ENCODE peak calls at places on chromosomes 13 and 19, in four cellular contexts. K is sigmoid colon, T is Panc1, U is GM12878. J is an unnamed sample.

GRCh38 chr19:48934837-48935236 is 1.3 kb downstream of the DHDH start:
- DNase-seq in K (no peak), U (no peak), T (no peak), J (no peak)

GRCh38 chr19:48835734-48836088 is 580 bp downstream of the HSD17B14 start:
- DNase-seq in U (peak; percentile 82), T (peak; percentile 78), K (peak; percentile 98), J (peak; percentile 63)

GRCh38 chr19:43636121-43636683 is 3.4 kb downstream of the CADM4 start:
- DNase-seq in T (no peak), K (no peak), U (no peak), J (no peak)

GRCh38 chr13:106847049-106847448 is 279.1 kb upstream of the ARGLU1 start:
- DNase-seq in U (no peak), K (no peak), T (no peak), J (no peak)

GRCh38 chr19:51078104-51078503 is 4.6 kb downstream of the KLK14 start:
- DNase-seq in T (no peak), K (no peak), U (no peak), J (no peak)

GRCh38 chr19:48480476-48481190 is 11.5 kb downstream of the CYTH2 start:
- DNase-seq in T (no peak), K (no peak), U (no peak), J (no peak)

GRCh38 chr13:45362939-45363338 is 22.0 kb upstream of the TPT1 start:
- DNase-seq in T (no peak), U (no peak), K (no peak), J (no peak)

GRCh38 chr13:101576452-101576851 is 124.0 kb downstream of the ITGBL1 start:
- DNase-seq in K (no peak), U (no peak), T (no peak), J (no peak)

GRCh38 chr19:40721936-40722661 is 5.2 kb downstream of the ITPKC start:
- DNase-seq in K (no peak), U (no peak), T (no peak), J (no peak)

GRCh38 chr19:4815426-4816387 is 15.8 kb downstream of the TICAM1 start:
- DNase-seq in K (peak; percentile 95), U (peak; percentile 48), T (peak; percentile 41), J (peak; percentile 83)

GRCh38 chr13:51758691-51759090 is 45.3 kb downstream of the DHRS12 start:
- DNase-seq in K (no peak), U (no peak), T (no peak), J (no peak)

GRCh38 chr13:76917096-76917495 is 30.9 kb upstream of the KCTD12 start:
- DNase-seq in K (no peak), T (no peak), U (no peak), J (no peak)

GRCh38 chr19:18832331-18833140 is 777 bp downstream of the UPF1 start:
- DNase-seq in U (no peak), T (no peak), K (no peak), J (no peak)

GRCh38 chr19:46133101-46133627 is 8.7 kb upstream of the IGFL3 start:
- DNase-seq in K (no peak), T (peak; percentile 1), U (peak; percentile 24), J (peak; percentile 60)

GRCh38 chr19:47094557-47095517 is 18.7 kb downstream of the ZC3H4 start:
- DNase-seq in K (no peak), U (no peak), T (no peak), J (no peak)

GRCh38 chr13:23449386-23450162 is 16.1 kb upstream of the SACS start:
- DNase-seq in K (no peak), U (no peak), T (no peak), J (no peak)

GRCh38 chr19:46660008-46660517 is 919 bp downstream of the DACT3 start:
- DNase-seq in T (no peak), K (peak; percentile 74), U (no peak), J (no peak)

GRCh38 chr13:42049454-42049780 is 969 bp downstream of the DGKH start:
- DNase-seq in K (no peak), U (peak; percentile 8), T (no peak), J (no peak)

GRCh38 chr13:40193290-40194203 is 472.9 kb downstream of the FOXO1 start:
- DNase-seq in K (peak; percentile 73), U (no peak), T (no peak), J (no peak)

GRCh38 chr19:19554074-19555023 is 16.3 kb downstream of the CILP2 start:
- DNase-seq in K (no peak), U (no peak), T (no peak), J (no peak)

GRCh38 chr13:108919036-108919907 is 289.9 kb downstream of the MYO16 start:
- DNase-seq in U (no peak), T (no peak), K (no peak), J (no peak)

GRCh38 chr19:32581704-32582164 is 744 bp downstream of the PDCD5 start:
- DNase-seq in K (no peak), T (no peak), U (no peak), J (peak; percentile 42)

GRCh38 chr19:5966215-5966614 is 11.7 kb downstream of the RANBP3 start:
- DNase-seq in U (no peak), K (peak; percentile 82), T (no peak), J (no peak)
- H3K27ac ChIP-seq in U (no peak overlapping the region), K (peak overlapping the region; percentile 89), T (no peak overlapping the region), J (no peak overlapping the region)

DNA sequence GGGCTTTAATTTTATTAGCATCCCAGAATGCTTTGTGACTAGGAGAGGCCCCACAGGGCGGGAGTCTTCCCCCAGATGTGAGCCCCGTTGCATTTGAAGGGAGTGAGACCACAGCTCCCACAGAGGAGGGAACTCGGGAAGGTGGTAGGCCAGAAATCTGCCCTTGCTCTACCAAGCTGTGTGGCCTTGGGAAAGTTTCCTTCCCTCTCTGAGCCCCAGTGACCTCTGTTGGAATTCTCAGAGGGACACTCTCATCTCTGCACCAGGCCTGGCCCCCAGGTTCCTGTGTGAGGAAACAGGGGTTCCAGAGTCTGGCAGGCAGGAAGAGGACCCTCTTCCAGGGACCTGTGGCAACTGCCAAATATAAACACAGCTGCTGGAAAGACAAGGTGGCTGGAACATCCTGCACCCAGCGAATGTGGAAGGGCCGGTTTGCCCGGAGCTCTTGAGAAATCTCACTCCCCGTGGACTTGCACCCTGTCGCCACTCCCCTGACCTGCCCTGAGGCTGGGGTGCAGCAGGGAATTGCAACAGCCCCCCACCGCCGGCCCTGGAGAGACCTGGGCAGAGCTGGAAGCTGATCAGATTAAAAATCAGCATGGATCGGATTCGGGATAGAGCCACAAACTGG is 52.7 kb downstream of the GADD45B start:
- DNase-seq in K (no peak), U (no peak), T (no peak), J (no peak)
- TF ChIP-seq POLR2AphosphoS5 in K (no peak), U (no peak), T (no peak), J (no peak)

DNA sequence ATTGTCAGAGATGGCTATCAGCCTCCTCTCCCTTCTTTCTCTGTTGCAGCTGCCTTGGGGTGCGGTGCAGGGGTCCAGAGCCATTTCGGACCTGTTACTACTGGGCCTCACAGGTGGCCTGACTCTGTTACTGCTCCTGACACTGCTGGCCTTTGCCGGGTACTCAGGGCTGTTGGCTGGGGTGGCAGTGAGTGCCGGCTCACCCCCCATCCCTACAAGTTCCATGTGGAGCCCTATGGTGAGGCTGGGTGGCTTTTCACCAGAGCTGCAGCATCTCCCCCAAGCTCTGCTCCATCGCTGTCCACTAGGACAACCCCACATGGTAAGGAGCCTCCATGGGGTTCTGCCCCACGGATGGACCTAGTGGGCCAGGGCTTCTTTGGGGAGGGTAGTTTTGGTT is 13.7 kb upstream of the ZNF492 start:
- DNase-seq in T (no peak), U (no peak), K (no peak), J (no peak)
- H3K9me3 ChIP-seq in T (no peaks in the 10 kb centered on the region), U (no peaks in the 10 kb centered on the region), K (no peaks in the 10 kb centered on the region), J (no peaks in the 10 kb centered on the region)

GRCh38 chr13:90518398-90518797 is 829.1 kb upstream of the MIR17HG start:
- DNase-seq in U (no peak), T (no peak), K (no peak), J (no peak)
- H3K27ac ChIP-seq in U (no peak overlapping the region), T (no peak overlapping the region), K (no peak overlapping the region), J (peak overlapping the region; percentile 60)

GRCh38 chr19:1813837-1814217 is 1.8 kb upstream of the ATP8B3 start:
- DNase-seq in K (no peak), U (no peak), T (no peak), J (no peak)

GRCh38 chr19:1815605-1816529 is 3.8 kb upstream of the ATP8B3 start:
- DNase-seq in U (no peak), K (no peak), T (no peak), J (no peak)

GRCh38 chr19:1814833-1815604 is 2.9 kb upstream of the ATP8B3 start:
- DNase-seq in U (no peak), T (no peak), K (no peak), J (no peak)

GRCh38 chr19:1813197-1813836 is 1.2 kb upstream of the ATP8B3 start:
- DNase-seq in K (no peak), T (no peak), U (no peak), J (no peak)

DNA sequence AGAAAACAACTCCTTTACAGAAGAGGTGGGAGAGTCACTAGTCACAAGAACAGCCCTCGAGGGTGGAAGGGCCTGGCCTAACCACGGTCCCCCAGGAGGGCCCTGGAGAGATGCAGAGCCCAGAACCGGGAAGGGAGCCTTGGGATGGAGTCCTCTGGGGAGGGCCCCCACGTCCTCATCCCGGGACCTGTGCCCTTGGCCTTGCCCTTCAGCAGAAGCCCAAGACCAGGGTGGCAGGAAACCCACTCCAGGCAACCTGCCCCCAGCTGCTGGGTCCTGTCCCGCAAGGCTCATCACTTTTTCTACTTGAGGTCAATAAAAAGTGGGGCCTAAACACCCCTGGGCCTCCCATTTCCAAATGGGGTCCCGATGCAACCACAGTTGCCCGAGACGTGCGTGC is 2.3 kb upstream of the ATP8B3 start:
- DNase-seq in T (no peak), U (no peak), K (no peak), J (no peak)
- TF ChIP-seq POLR2AphosphoS5 in T (peak; percentile 25), U (no peak), K (no peak), J (no peak)

DNA sequence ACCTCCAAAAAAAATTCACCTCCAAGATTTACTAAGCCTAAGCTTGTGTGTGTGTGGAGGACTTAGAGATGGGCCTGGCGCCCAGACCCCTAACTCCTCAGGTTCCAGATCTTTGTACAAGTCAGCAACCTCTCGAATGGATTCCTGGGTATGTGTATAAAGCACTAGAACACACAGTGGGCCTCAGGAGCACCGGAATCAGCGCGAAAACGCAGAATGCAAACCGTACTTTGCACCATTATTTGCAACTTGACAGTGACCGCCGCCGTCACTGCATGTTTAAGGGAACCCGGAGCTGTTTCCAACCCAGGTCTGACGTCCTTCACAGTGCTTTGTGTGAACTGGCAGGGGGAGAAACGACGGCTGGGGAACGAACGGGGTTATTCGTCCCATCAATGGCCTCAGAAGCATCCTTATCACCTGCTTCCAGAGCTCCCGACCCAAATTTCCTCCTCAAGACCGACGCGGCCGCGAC is 688 bp downstream of the ZNF606 start:
- DNase-seq in T (no peak), U (no peak), K (no peak), J (no peak)
- H3K9me3 ChIP-seq in T (peaks cover 62% of the 10 kb centered on the region), U (peaks cover 42% of the 10 kb centered on the region), K (peaks cover 24% of the 10 kb centered on the region), J (peaks cover 32% of the 10 kb centered on the region)

GRCh38 chr19:39345956-39346355 is 3.7 kb downstream of the SAMD4B start:
- DNase-seq in K (no peak), U (no peak), T (no peak), J (no peak)
- H3K27ac ChIP-seq in K (no peak overlapping the region), U (no peak overlapping the region), T (no peak overlapping the region), J (no peak overlapping the region)

J was measured in SK-N-MC.